ENCODE peak calls at places on chromosomes 13 and 19, in nine cellular contexts. B is GM23338, W is GM12865, I is transverse colon, M is thoracic aorta, A is H9, F is mammary epithelial cell, H is psoas muscle, V is foreskin fibroblast. Q is an unnamed sample.

GRCh38 chr19:33403221-33403972 is 29.9 kb downstream of the CEBPG start:
- DNase-seq in B (no peak), W (no peak), I (peak), M (no peak), A (no peak), F (no peak), H (peak), V (no peak), Q (no peak)

GRCh38 chr19:42512743-42513304 is 15.5 kb downstream of the CEACAM1 start:
- DNase-seq in B (no peak), W (peak), I (no peak), M (no peak), A (peak), F (no peak), H (no peak), V (no peak), Q (no peak)

GRCh38 chr13:110819203-110820014 is 95.5 kb downstream of the ANKRD10 start:
- DNase-seq in B (peak), W (peak), I (peak), M (peak), A (peak), F (peak), H (peak), V (peak), Q (peak)

GRCh38 chr13:24738366-24738847 is 25.6 kb upstream of the RNF17 start:
- DNase-seq in B (no peak), W (no peak), I (no peak), M (no peak), A (no peak), F (no peak), H (no peak), V (no peak), Q (no peak)

GRCh38 chr19:947090-947706 is 21.4 kb downstream of the ARID3A start:
- DNase-seq in B (no peak), W (peak), I (no peak), M (no peak), A (no peak), F (no peak), H (no peak), V (no peak), Q (no peak)

GRCh38 chr19:55494172-55494761 is 6.0 kb downstream of the SSC5D start:
- DNase-seq in B (no peak), W (no peak), I (no peak), M (no peak), A (no peak), F (no peak), H (peak), V (peak), Q (no peak)

GRCh38 chr19:5321066-5321642 is 19.5 kb downstream of the PTPRS start:
- DNase-seq in B (no peak), W (no peak), I (no peak), M (no peak), A (no peak), F (no peak), H (no peak), V (no peak), Q (no peak)

GRCh38 chr13:99237981-99238662 is 20.1 kb downstream of the GPR18 start:
- DNase-seq in B (no peak), W (peak), I (no peak), M (no peak), A (no peak), F (no peak), H (no peak), V (no peak), Q (no peak)

GRCh38 chr19:45615795-45616708 is 14.0 kb upstream of the GPR4 start:
- DNase-seq in B (peak), W (peak), I (peak), M (no peak), A (peak), F (peak), H (peak), V (peak), Q (peak)

GRCh38 chr13:50123862-50124535 is 108.8 kb downstream of the KCNRG start:
- DNase-seq in B (peak), W (peak), I (peak), M (peak), A (peak), F (peak), H (peak), V (peak), Q (peak)

GRCh38 chr19:45164577-45165335 is 4.0 kb upstream of the NKPD1 start:
- DNase-seq in B (peak), W (peak), I (peak), M (no peak), A (peak), F (peak), H (no peak), V (peak), Q (peak)

GRCh38 chr19:33418461-33418860 is 45.0 kb downstream of the CEBPG start:
- DNase-seq in B (no peak), W (no peak), I (no peak), M (no peak), A (no peak), F (no peak), H (no peak), V (no peak), Q (no peak)

GRCh38 chr19:18475004-18475453 is 37.1 kb upstream of the ISYNA1 start:
- DNase-seq in B (no peak), W (peak), I (no peak), M (no peak), A (no peak), F (no peak), H (no peak), V (no peak), Q (no peak)

GRCh38 chr19:13881692-13882418 is 4.9 kb downstream of the NANOS3 start:
- DNase-seq in B (peak), W (peak), I (peak), M (no peak), A (no peak), F (no peak), H (no peak), V (peak), Q (no peak)

GRCh38 chr13:62931901-62932883 is 1516.5 kb upstream of the PCDH20 start:
- DNase-seq in B (no peak), W (no peak), I (no peak), M (no peak), A (no peak), F (no peak), H (no peak), V (peak), Q (no peak)

GRCh38 chr19:54422136-54422535 is 6.9 kb downstream of the TTYH1 start:
- DNase-seq in B (peak), W (no peak), I (no peak), M (no peak), A (peak), F (no peak), H (no peak), V (no peak), Q (no peak)

GRCh38 chr19:17156947-17157302 is 58.2 kb upstream of the USE1 start:
- DNase-seq in B (no peak), W (no peak), I (no peak), M (no peak), A (no peak), F (no peak), H (no peak), V (no peak), Q (no peak)

GRCh38 chr13:53191091-53191490 is 162.5 kb downstream of the OLFM4 start:
- DNase-seq in B (peak), W (no peak), I (no peak), M (no peak), A (peak), F (no peak), H (no peak), V (no peak), Q (peak)

GRCh38 chr19:16199275-16199932 is 1.7 kb downstream of the AP1M1 start:
- DNase-seq in B (no peak), W (no peak), I (no peak), M (no peak), A (no peak), F (no peak), H (no peak), V (no peak), Q (peak)

GRCh38 chr13:87941244-87941643 is 270.1 kb downstream of the SLITRK5 start:
- DNase-seq in B (no peak), W (no peak), I (no peak), M (no peak), A (no peak), F (no peak), H (no peak), V (no peak), Q (no peak)

GRCh38 chr19:29855087-29855486 is 43.3 kb downstream of the CCNE1 start:
- DNase-seq in B (peak), W (no peak), I (no peak), M (no peak), A (peak), F (no peak), H (peak), V (no peak), Q (no peak)

GRCh38 chr19:15466851-15467733 is 2.7 kb upstream of the RASAL3 start:
- DNase-seq in B (no peak), W (peak), I (peak), M (no peak), A (no peak), F (no peak), H (no peak), V (no peak), Q (peak)

GRCh38 chr13:111267784-111268183 is 52.7 kb upstream of the TEX29 start:
- DNase-seq in B (no peak), W (no peak), I (no peak), M (no peak), A (no peak), F (no peak), H (no peak), V (peak), Q (no peak)

GRCh38 chr13:23557733-23558132 is 12.5 kb upstream of the TNFRSF19 start:
- DNase-seq in B (no peak), W (no peak), I (no peak), M (no peak), A (no peak), F (no peak), H (no peak), V (no peak), Q (no peak)

GRCh38 chr19:22260499-22260898 is 25.7 kb upstream of the ZNF729 start:
- DNase-seq in B (no peak), W (no peak), I (no peak), M (no peak), A (no peak), F (no peak), H (no peak), V (no peak), Q (no peak)

GRCh38 chr19:19021115-19021514 is 12.2 kb downstream of the SUGP2 start:
- DNase-seq in B (no peak), W (no peak), I (no peak), M (no peak), A (no peak), F (no peak), H (no peak), V (peak), Q (peak)

GRCh38 chr19:48628486-48629296 is 8.5 kb downstream of the DBP start:
- DNase-seq in B (no peak), W (no peak), I (peak), M (no peak), A (peak), F (no peak), H (peak), V (no peak), Q (no peak)

GRCh38 chr19:35124098-35125060 is 8.8 kb downstream of the FXYD3 start:
- DNase-seq in B (peak), W (peak), I (peak), M (peak), A (peak), F (peak), H (peak), V (peak), Q (peak)

GRCh38 chr13:102293723-102294122 is 108.1 kb downstream of the FGF14 start:
- DNase-seq in B (no peak), W (no peak), I (no peak), M (no peak), A (no peak), F (no peak), H (no peak), V (no peak), Q (no peak)

GRCh38 chr19:33373701-33374405 is at the start of gene CEBPG:
- DNase-seq in B (peak), W (peak), I (peak), M (no peak), A (no peak), F (peak), H (peak), V (peak), Q (peak)

GRCh38 chr19:29666634-29667389 is 1.6 kb downstream of the PLEKHF1 start:
- DNase-seq in B (peak), W (peak), I (peak), M (no peak), A (peak), F (peak), H (peak), V (peak), Q (peak)

GRCh38 chr13:98976338-98976737 is 1.5 kb downstream of the DOCK9 start:
- DNase-seq in B (no peak), W (no peak), I (no peak), M (no peak), A (no peak), F (no peak), H (no peak), V (peak), Q (no peak)

GRCh38 chr19:19464339-19465098 is 50.8 kb downstream of the TSSK6 start:
- DNase-seq in B (peak), W (no peak), I (no peak), M (no peak), A (no peak), F (peak), H (peak), V (peak), Q (peak)

GRCh38 chr19:40601061-40601973 is at the start of gene LTBP4:
- DNase-seq in B (peak), W (no peak), I (peak), M (no peak), A (peak), F (no peak), H (peak), V (peak), Q (peak)

GRCh38 chr19:46367434-46367833 is 20.5 kb downstream of the PPP5C start:
- DNase-seq in B (no peak), W (no peak), I (no peak), M (no peak), A (no peak), F (no peak), H (no peak), V (no peak), Q (no peak)

GRCh38 chr13:49754146-49754545 is 38.3 kb downstream of the KPNA3 start:
- DNase-seq in B (no peak), W (no peak), I (no peak), M (no peak), A (no peak), F (no peak), H (no peak), V (no peak), Q (no peak)

GRCh38 chr19:58218899-58219298 is 9.8 kb upstream of the ZNF544 start:
- DNase-seq in B (peak), W (peak), I (no peak), M (no peak), A (peak), F (no peak), H (no peak), V (peak), Q (peak)

GRCh38 chr13:48749699-48750473 is 96.2 kb downstream of the CYSLTR2 start:
- DNase-seq in B (peak), W (peak), I (peak), M (peak), A (peak), F (peak), H (peak), V (peak), Q (peak)
- TF ChIP-seq CTCF in B (peak), W (peak), I (peak), M (peak), A (peak), F (peak), H (peak), V (peak), Q (peak)

DNA sequence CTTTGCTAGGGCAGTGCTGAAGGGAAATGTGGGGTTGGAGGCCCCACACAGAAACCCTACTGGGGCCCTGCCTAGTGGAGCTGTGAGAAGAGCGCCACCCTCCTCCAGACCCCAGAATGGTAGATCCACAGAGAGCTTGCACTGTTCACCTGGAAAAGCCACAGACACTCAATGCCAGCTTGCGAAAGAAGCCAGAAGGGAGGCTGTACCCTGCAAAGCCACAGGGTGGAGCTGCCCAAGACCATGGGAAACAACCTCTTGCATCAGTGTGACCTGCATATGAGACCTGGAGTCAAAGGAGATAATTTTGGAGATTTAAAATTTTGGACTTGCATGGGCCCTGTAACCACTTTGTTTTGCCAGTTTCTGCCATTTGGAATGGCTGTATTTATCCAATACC is 615.4 kb upstream of the MIR17HG start:
- DNase-seq in B (peak), W (peak), I (no peak), M (no peak), A (peak), F (peak), H (no peak), V (no peak), Q (peak)
- TF ChIP-seq CTCF in B (peak), W (no peak), I (no peak), M (no peak), A (peak), F (no peak), H (no peak), V (no peak), Q (peak)

GRCh38 chr13:21297452-21297851 is 121.0 kb downstream of the MRPL57 start:
- DNase-seq in B (no peak), W (no peak), I (no peak), M (no peak), A (no peak), F (no peak), H (no peak), V (peak), Q (peak)

DNA sequence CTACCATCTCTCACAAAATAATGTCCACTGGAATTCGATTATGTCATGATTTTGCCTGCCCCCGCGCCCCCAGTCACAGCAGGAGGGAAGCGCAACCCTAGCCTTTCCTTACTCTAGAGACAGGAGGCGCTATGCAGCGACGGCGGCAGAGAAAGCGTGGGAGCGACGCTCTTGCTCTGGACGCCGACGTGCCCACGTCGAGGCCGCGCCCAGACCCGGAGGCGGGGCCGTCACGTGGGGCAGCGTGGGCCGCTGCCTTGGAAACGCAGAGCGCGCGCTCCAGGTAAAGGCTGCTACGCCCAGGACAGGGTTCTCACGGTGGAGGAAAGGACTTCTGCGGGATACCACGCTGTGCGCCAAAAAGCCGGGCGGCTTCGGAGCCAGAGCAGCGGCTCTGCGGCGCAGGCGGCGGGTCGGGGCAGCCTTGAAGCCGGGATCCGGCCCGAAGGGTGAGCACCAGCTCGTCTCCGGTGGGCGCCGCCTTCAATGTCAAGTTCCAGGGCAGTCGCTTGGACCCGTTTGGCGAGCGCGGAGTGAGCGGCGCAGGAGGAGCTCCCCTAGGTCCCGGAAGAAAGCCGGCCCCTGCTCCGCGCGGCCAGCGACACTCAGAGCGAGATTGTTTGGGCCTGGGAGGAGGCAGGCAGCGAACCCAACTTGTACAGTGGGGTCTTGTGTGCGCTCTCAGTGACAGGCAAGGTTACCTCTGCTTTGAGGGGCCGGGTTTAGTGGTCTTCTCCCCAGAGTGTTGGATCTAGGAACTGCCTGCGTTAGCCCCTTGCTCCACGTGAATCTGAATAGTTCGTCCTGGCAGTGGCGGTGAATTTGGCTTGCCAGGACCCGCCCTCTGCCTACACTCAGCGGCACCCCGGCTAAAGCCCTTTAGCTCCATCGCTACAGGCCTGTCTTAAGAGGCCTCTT is 121.7 kb downstream of the MRPL57 start:
- DNase-seq in B (peak), W (peak), I (peak), M (peak), A (peak), F (peak), H (peak), V (peak), Q (peak)
- TF ChIP-seq CTCF in B (peak), W (peak), I (peak), M (peak), A (peak), F (peak), H (peak), V (peak), Q (peak)

DNA sequence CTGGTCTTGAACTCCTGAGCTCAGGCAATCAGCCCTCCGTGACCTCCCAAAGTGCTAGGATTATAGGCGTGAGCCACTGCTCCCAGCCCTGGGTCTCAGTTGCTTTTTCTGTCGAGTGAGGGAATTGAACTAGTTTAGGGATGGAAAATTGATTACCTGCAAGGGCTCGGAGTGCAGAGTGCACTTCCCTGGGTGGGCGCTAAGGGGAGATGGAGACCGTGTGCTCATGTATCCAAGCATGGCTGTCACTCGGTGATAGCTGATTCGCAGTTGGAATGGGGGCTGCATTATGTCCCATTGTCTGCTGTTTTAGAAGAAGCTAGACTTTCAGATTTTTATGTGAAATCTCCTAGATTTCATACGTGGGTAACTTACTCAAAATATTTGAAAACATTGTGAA is 139.9 kb upstream of the RFC3 start:
- DNase-seq in B (peak), W (no peak), I (no peak), M (no peak), A (no peak), F (no peak), H (no peak), V (no peak), Q (no peak)
- TF ChIP-seq CTCF in B (peak), W (no peak), I (no peak), M (no peak), A (no peak), F (no peak), H (no peak), V (no peak), Q (no peak)

GRCh38 chr13:79477968-79478367 is 3.0 kb upstream of the NDFIP2 start:
- DNase-seq in B (peak), W (no peak), I (no peak), M (no peak), A (peak), F (peak), H (no peak), V (no peak), Q (no peak)
- TF ChIP-seq CTCF in B (no peak), W (no peak), I (no peak), M (no peak), A (peak), F (no peak), H (no peak), V (no peak), Q (peak)

DNA sequence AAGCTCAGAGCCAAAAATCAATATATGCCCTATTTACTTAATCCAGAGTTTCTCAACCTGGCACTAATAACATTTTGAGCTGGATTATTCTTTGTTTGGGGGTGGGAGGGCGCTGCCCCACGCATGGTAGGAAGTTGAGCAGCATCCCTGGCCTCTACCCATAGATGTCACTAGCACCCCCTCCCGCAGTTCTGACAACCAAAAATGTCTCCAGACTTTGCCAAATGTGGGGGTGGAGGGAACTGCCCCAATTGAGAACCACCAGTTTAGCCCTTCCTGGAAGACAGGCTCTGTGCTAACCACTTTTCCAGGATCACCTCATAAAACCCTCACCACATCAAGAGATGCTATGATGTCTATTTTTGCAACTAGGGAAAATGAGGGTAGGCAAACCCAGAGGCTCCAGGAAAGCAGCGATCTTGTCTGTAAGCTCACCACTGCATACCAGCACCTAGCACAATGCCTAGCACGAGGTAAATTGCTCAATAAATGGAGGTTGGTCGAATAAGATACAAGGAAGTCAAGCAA is 1.1 kb downstream of the TRIR start:
- DNase-seq in B (peak), W (peak), I (no peak), M (no peak), A (no peak), F (peak), H (no peak), V (peak), Q (peak)
- TF ChIP-seq CTCF in B (peak), W (peak), I (peak), M (no peak), A (peak), F (peak), H (no peak), V (peak), Q (peak)

GRCh38 chr13:28408235-28408848 is 86.6 kb downstream of the FLT1 start:
- DNase-seq in B (no peak), W (no peak), I (no peak), M (no peak), A (no peak), F (no peak), H (peak), V (no peak), Q (no peak)
- TF ChIP-seq CTCF in B (no peak), W (no peak), I (no peak), M (no peak), A (no peak), F (no peak), H (no peak), V (no peak), Q (no peak)

Q was measured in epithelial cell of esophagus.